ENCODE peak calls at places on chromosomes 1 and 21, in five cellular contexts. I, U, B, M and S are unnamed samples. For H3K27me3 and H3K4me1, the result is how much of the 10 kb centered on the place peaks cover.

GRCh38 chr1:2180297-2181245 is 14.0 kb downstream of the FAAP20 start:
- DNase-seq in M (no peak), I (no peak), B (no peak), U (no peak), S (no peak)

GRCh38 chr1:12615916-12616708 is 1.9 kb downstream of the DHRS3 start:
- DNase-seq in M (no peak), U (peak), B (peak), I (peak), S (peak)

GRCh38 chr1:219478811-219479210 is 134.1 kb downstream of the ZC3H11B start:
- DNase-seq in I (no peak), M (no peak), B (no peak), U (no peak), S (no peak)

GRCh38 chr21:44085491-44086321 is 21.5 kb upstream of the PWP2 start:
- DNase-seq in M (peak), U (peak), B (no peak), I (no peak), S (peak)

GRCh38 chr21:38322551-38322950 is 65.8 kb downstream of the KCNJ15 start:
- DNase-seq in B (no peak), M (no peak), I (no peak), U (no peak), S (no peak)

GRCh38 chr1:65658122-65658521 is 134.6 kb upstream of the PDE4B start:
- DNase-seq in B (no peak), U (no peak), I (no peak), M (no peak), S (no peak)

GRCh38 chr1:180198186-180198585 is 31.9 kb upstream of the LHX4 start:
- DNase-seq in B (no peak), U (no peak), I (no peak), M (no peak), S (no peak)

GRCh38 chr1:208835082-208835467 is 590.9 kb upstream of the PLXNA2 start:
- DNase-seq in U (no peak), I (no peak), B (no peak), M (no peak), S (no peak)

GRCh38 chr1:168057921-168058320 is 78.8 kb downstream of the GPR161 start:
- DNase-seq in M (no peak), U (peak), B (no peak), I (no peak), S (no peak)

GRCh38 chr1:6257541-6258069 is 3.3 kb downstream of the GPR153 start:
- DNase-seq in B (no peak), M (no peak), I (no peak), U (no peak), S (no peak)

GRCh38 chr1:115295904-115296696 is 41.9 kb downstream of the NGF start:
- DNase-seq in M (no peak), U (no peak), B (no peak), I (no peak), S (no peak)

GRCh38 chr1:9753121-9753531 is 70.6 kb downstream of the CLSTN1 start:
- DNase-seq in I (no peak), M (no peak), B (peak), U (peak), S (peak)

GRCh38 chr1:212514782-212515181 is 82.1 kb downstream of the NENF start:
- DNase-seq in I (no peak), U (peak), M (no peak), B (no peak), S (no peak)
- H3K27me3 ChIP-seq in I (under half), U (under half), M (under half), B (half or more), S (half or more)

GRCh38 chr21:42107881-42108553 is 36.9 kb downstream of the UMODL1 start:
- DNase-seq in M (peak), B (peak), U (peak), I (peak), S (peak)
- H3K4me3 ChIP-seq in M (peak), B (no peak), U (no peak), I (no peak), S (peak)

GRCh38 chr1:206709322-206709721 is 24.6 kb downstream of the MAPKAPK2 start:
- DNase-seq in U (no peak), I (no peak), M (no peak), B (no peak), S (no peak)
- H3K4me1 ChIP-seq in U (half or more), I (under half), M (under half), B (half or more), S (half or more)

DNA sequence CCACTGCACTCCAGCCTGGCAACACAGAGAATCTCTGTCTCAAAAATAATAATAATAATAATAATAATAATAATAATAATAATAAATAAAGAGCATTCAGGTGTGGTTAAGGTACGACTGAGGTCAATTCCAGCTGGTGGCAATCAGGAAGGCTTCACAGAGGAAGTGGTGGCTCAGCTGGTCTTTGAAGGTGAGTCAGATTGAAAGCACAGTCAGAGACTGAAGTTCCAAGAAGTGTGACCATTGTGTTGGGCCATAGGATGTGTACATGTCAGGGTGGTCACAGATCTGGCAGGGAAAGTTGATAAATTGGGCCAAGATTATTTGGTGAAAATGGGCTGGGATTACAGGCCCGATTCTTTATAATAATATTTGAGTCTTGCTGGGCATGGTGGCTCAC is 31.0 kb upstream of the MED18 start:
- DNase-seq in U (no peak), M (no peak), I (no peak), B (no peak), S (no peak)
- H3K27me3 ChIP-seq in U (under half), M (under half), I (under half), B (under half), S (under half)

GRCh38 chr1:61081637-61082335 is 575 bp upstream of the NFIA start:
- DNase-seq in I (peak), M (no peak), U (peak), B (peak), S (peak)

GRCh38 chr1:61080408-61081134 is 1.8 kb upstream of the NFIA start:
- DNase-seq in U (no peak), B (no peak), M (no peak), I (no peak), S (no peak)

GRCh38 chr1:61079898-61080336 is 2.4 kb upstream of the NFIA start:
- DNase-seq in I (peak), B (peak), U (peak), M (peak), S (peak)

GRCh38 chr1:61082336-61083013 is at the start of gene NFIA:
- DNase-seq in U (peak), M (no peak), B (peak), I (peak), S (peak)

GRCh38 chr1:61081135-61081636 is 1.2 kb upstream of the NFIA start:
- DNase-seq in B (no peak), M (no peak), U (no peak), I (no peak), S (no peak)
- H3K4me3 ChIP-seq in B (peak), M (peak), U (peak), I (peak), S (peak)

DNA sequence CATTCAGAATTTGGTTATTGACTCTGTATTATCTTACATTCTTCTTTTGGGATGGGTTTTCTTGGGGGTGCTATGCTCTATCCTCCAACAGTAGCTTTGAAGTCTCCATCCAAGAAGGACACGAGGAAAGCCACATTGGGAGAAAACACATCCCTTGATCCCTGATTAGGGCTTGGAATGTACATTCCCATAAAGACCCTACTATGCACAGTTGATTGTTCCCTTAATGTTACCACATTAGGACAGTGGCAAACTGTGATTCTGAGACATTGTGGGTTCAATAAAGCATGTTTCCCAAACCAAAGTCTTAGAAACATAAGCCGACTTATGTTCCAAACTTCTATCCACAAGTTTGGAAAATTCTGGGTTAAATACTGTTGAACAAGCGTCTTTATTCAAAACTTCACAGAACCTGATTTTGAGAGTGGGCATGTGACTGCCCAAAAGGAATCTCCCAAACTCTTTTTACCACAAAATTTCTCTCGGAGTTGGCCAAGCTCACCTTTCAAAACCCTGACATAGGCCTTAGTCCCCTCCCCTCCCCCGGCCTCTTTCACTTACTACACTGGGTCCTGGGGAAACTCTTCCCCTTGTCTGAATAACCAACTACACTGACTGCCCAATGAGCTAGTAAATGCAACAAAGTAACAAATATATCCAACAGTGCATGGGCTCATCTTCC is 177.0 kb upstream of the KAZN start:
- DNase-seq in U (no peak), M (no peak), B (no peak), I (no peak), S (no peak)
- H3K4me1 ChIP-seq in U (under half), M (under half), B (under half), I (under half), S (under half)